ENCODE peak calls at places on chromosomes 7 and 10, in four cellular contexts. Y is activated CD4-positive, alpha-beta T cell treated with anti-CD3 and anti-CD28 coated beads, Interleukin-2, amount 50 U/mL, for 24 hours; V is heart left ventricle; U is spleen. S is an unnamed sample.

GRCh38 chr10:5376450-5376849 is 11.7 kb downstream of the UCN3 start:
- DNase-seq in Y (no peak), V (no peak), U (no peak), S (no peak)

GRCh38 chr7:42117201-42117600 is 119.8 kb downstream of the GLI3 start:
- DNase-seq in Y (no peak), V (no peak), U (no peak), S (no peak)

GRCh38 chr10:77004917-77005564 is 632.6 kb downstream of the KCNMA1 start:
- DNase-seq in Y (no peak), V (no peak), U (no peak), S (no peak)

GRCh38 chr7:28389504-28390385 is 22.6 kb upstream of the CREB5 start:
- DNase-seq in Y (no peak), V (no peak), U (no peak), S (no peak)

GRCh38 chr7:129689995-129690581 is 78.6 kb downstream of the NRF1 start:
- DNase-seq in Y (no peak), V (no peak), U (no peak), S (no peak)

GRCh38 chr10:107899663-107900062 is 735.2 kb upstream of the SORCS1 start:
- DNase-seq in Y (no peak), V (no peak), U (no peak), S (no peak)

GRCh38 chr7:28660132-28660531 is 247.8 kb downstream of the CREB5 start:
- DNase-seq in Y (no peak), V (no peak), U (no peak), S (no peak)

GRCh38 chr10:118843647-118844265 is 89.0 kb upstream of the CACUL1 start:
- DNase-seq in Y (no peak), V (no peak), U (no peak), S (no peak)

GRCh38 chr7:66958708-66959350 is 36.6 kb downstream of the SBDS start:
- DNase-seq in Y (no peak), V (no peak), U (peak), S (no peak)

GRCh38 chr7:52249741-52250140 is 785.7 kb upstream of the POM121L12 start:
- DNase-seq in Y (no peak), V (no peak), U (no peak), S (no peak)

GRCh38 chr10:35091994-35092393 is 1.9 kb upstream of the CUL2 start:
- DNase-seq in Y (no peak), V (no peak), U (no peak), S (no peak)

GRCh38 chr10:16777473-16778370 is 39.5 kb downstream of the RSU1 start:
- DNase-seq in Y (no peak), V (peak), U (no peak), S (no peak)

GRCh38 chr7:92682767-92683539 is 92.8 kb upstream of the FAM133B start:
- DNase-seq in Y (no peak), V (no peak), U (no peak), S (no peak)

GRCh38 chr10:8636371-8636770 is 581.9 kb downstream of the GATA3 start:
- DNase-seq in Y (no peak), V (no peak), U (no peak), S (no peak)

GRCh38 chr7:1942026-1942703 is 272.1 kb downstream of the ELFN1 start:
- DNase-seq in Y (no peak), V (peak), U (peak), S (peak)

GRCh38 chr10:18594574-18595156 is 56.7 kb downstream of the NSUN6 start:
- DNase-seq in Y (no peak), V (peak), U (no peak), S (no peak)

GRCh38 chr10:6136215-6137201 is 47.7 kb downstream of the RBM17 start:
- DNase-seq in Y (peak), V (no peak), U (peak), S (no peak)

GRCh38 chr10:35342381-35342780 is 6.1 kb downstream of the CCNY start:
- DNase-seq in Y (no peak), V (no peak), U (no peak), S (no peak)

GRCh38 chr7:74191231-74191630 is 17.1 kb downstream of the EIF4H start:
- DNase-seq in Y (no peak), V (no peak), U (peak), S (no peak)

GRCh38 chr10:124612611-124613498 is 131.3 kb downstream of the FAM53B start:
- DNase-seq in Y (no peak), V (peak), U (no peak), S (no peak)

GRCh38 chr10:63553473-63553872 is 32.3 kb downstream of the REEP3 start:
- DNase-seq in Y (no peak), V (no peak), U (no peak), S (no peak)

GRCh38 chr10:42576338-42576737 is 62.0 kb downstream of the ZNF33B start:
- DNase-seq in Y (no peak), V (no peak), U (no peak), S (no peak)

GRCh38 chr10:3499120-3499519 is 285.9 kb downstream of the KLF6 start:
- DNase-seq in Y (no peak), V (no peak), U (no peak), S (no peak)

GRCh38 chr10:14879801-14880193 is 1.1 kb downstream of the SUV39H2 start:
- DNase-seq in Y (no peak), V (no peak), U (no peak), S (no peak)

GRCh38 chr10:47104786-47105385 is 193.7 kb downstream of the PTPN20 start:
- DNase-seq in Y (no peak), V (no peak), U (no peak), S (no peak)

GRCh38 chr10:106078796-106079576 is 1085.5 kb downstream of the SORCS1 start:
- DNase-seq in Y (no peak), V (no peak), U (no peak), S (no peak)

S was measured in left ventricle myocardium inferior.